ENCODE peak calls at places on chromosomes 1 and 21, in six cellular contexts. S is fibroblast of lung, M is PC-3, T is osteoblast, Y is SK-N-SH, E is MM.1S. D is an unnamed sample.

GRCh38 chr1:204633665-204634064 is 51.9 kb downstream of the LRRN2 start:
- DNase-seq in S (peak; percentile 16), M (no peak), T (peak; percentile 21), Y (no peak), E (no peak), D (no peak)

GRCh38 chr1:240492832-240493440 is 119.0 kb downstream of the GREM2 start:
- DNase-seq in S (peak; percentile 59), M (no peak), T (no peak), Y (peak; percentile 64), E (no peak), D (no peak)

GRCh38 chr1:41122851-41123518 is 101.5 kb upstream of the SLFNL1 start:
- DNase-seq in S (peak; percentile 83), M (peak; percentile 76), T (peak; percentile 92), Y (peak; percentile 20), E (no peak), D (peak; percentile 64)

GRCh38 chr1:210234254-210234747 is 1.7 kb downstream of the SERTAD4 start:
- DNase-seq in S (no peak), M (no peak), T (no peak), Y (no peak), E (no peak), D (no peak)

GRCh38 chr1:203572134-203572625 is 54.5 kb upstream of the ATP2B4 start:
- DNase-seq in S (peak; percentile 80), M (no peak), T (peak; percentile 71), Y (peak; percentile 37), E (no peak), D (no peak)

GRCh38 chr1:27891196-27891889 is 19.0 kb downstream of the THEMIS2 start:
- DNase-seq in S (no peak), M (no peak), T (no peak), Y (no peak), E (peak; percentile 19), D (no peak)

GRCh38 chr1:231935856-231936255 is 309.3 kb downstream of the DISC1 start:
- DNase-seq in S (no peak), M (no peak), T (no peak), Y (no peak), E (no peak), D (no peak)

GRCh38 chr1:40825430-40825778 is 36.8 kb downstream of the CITED4 start:
- DNase-seq in S (peak; percentile 26), M (no peak), T (peak; percentile 81), Y (no peak), E (no peak), D (peak; percentile 58)

GRCh38 chr1:231879296-231879695 is 252.7 kb downstream of the DISC1 start:
- DNase-seq in S (no peak), M (no peak), T (no peak), Y (peak; percentile 63), E (no peak), D (no peak)

GRCh38 chr1:206821493-206821892 is 43.9 kb upstream of the IL20 start:
- DNase-seq in S (no peak), M (no peak), T (no peak), Y (no peak), E (no peak), D (no peak)

GRCh38 chr1:66533804-66534745 is at the start of gene SGIP1:
- DNase-seq in S (peak; percentile 80), M (no peak), T (peak; percentile 83), Y (peak; percentile 88), E (no peak), D (no peak)

GRCh38 chr1:26994772-26995625 is 1.5 kb downstream of the TRNP1 start:
- DNase-seq in S (no peak), M (peak; percentile 56), T (peak; percentile 75), Y (no peak), E (no peak), D (no peak)

GRCh38 chr1:21886486-21887215 is 50.5 kb downstream of the HSPG2 start:
- DNase-seq in S (no peak), M (no peak), T (no peak), Y (no peak), E (no peak), D (no peak)
- H3K36me3 ChIP-seq in S (peaks cover 37% of the 10 kb centered on the region), M (no peaks in the 10 kb centered on the region), T (peaks cover 96% of the 10 kb centered on the region), Y (peaks cover 8% of the 10 kb centered on the region), E (no peaks in the 10 kb centered on the region), D (no peaks in the 10 kb centered on the region)

GRCh38 chr1:197198911-197199310 is 52.4 kb upstream of the ASPM start:
- DNase-seq in S (no peak), M (no peak), T (no peak), Y (no peak), E (no peak), D (no peak)

GRCh38 chr1:197198333-197198732 is 51.9 kb upstream of the ASPM start:
- DNase-seq in S (no peak), M (no peak), T (no peak), Y (no peak), E (no peak), D (no peak)

GRCh38 chr1:197197430-197197997 is 51.0 kb upstream of the ASPM start:
- DNase-seq in S (no peak), M (no peak), T (no peak), Y (no peak), E (no peak), D (no peak)

GRCh38 chr1:197200468-197200899 is 54.0 kb upstream of the ASPM start:
- DNase-seq in S (peak; percentile 61), M (peak; percentile 16), T (no peak), Y (no peak), E (no peak), D (peak; percentile 58)

GRCh38 chr1:197199923-197200467 is 53.5 kb upstream of the ASPM start:
- DNase-seq in S (no peak), M (no peak), T (no peak), Y (no peak), E (no peak), D (no peak)
- H2AFZ ChIP-seq in S (peak overlapping the region; percentile 23), M (peak overlapping the region; percentile 95), T (peak overlapping the region; percentile 94), Y (peak overlapping the region; percentile 64), E (peak overlapping the region; percentile 97), D (no peak overlapping the region)

DNA sequence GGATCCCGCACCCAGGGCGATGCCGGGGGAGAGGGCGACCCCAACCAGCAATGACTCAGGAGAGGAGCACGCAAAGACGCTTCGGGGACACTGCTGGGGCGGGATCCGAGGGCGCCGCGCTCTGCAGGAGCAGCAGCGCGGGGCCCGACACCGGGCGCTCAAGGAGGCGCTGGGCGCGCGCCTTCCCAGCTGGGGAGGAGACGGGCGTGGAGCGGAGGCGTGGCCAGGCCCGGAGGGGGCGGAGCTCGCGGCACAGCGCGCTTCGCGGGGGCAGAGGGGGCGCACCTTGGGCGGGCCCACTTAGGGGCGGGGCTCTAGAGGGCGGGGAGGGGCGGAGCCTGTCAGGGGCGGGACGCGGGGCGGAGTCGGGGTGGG is 369 bp downstream of the SUMO3 start:
- DNase-seq in S (peak; percentile 80), M (peak; percentile 92), T (peak; percentile 99), Y (peak; percentile 99), E (peak; percentile 97), D (peak; percentile 96)
- H3K36me3 ChIP-seq in S (peaks cover 7% of the 10 kb centered on the region), M (peaks cover 15% of the 10 kb centered on the region), T (peaks cover 10% of the 10 kb centered on the region), Y (no peaks in the 10 kb centered on the region), E (no peaks in the 10 kb centered on the region), D (no peaks in the 10 kb centered on the region)

DNA sequence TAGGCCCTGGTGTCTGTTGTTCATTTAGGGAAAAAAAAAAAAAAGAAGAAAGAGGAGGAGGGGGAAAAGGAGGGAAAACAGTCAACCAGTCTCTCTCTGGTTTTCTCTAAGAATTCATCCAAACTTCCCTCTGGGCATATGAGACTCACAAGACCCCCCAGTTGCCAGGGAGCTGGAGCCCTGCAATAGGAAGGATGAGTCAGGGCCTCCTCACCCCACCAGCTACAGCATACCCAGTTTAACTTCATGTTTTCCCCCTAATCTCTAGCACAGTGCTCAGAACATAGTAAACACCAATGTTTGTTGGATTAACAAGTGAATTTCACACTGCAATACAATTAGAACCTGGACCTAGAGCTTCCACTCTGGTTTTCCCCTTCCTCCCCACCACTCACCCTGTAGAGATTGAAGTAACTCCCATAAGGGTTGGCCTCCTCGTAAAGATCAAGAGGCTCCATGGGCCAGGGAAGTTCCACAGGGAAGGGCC is 7.8 kb downstream of the F11R start:
- DNase-seq in S (no peak), M (peak; percentile 29), T (no peak), Y (no peak), E (no peak), D (no peak)
- H2AFZ ChIP-seq in S (no peak overlapping the region), M (no peak overlapping the region), T (peak overlapping the region; percentile 71), Y (peak overlapping the region; percentile 48), E (no peak overlapping the region), D (peak overlapping the region; percentile 95)

D was measured in Karpas-422.